ENCODE peak calls at places on chromosomes 12 and 14, in nine cellular contexts. One of them, this sample, is unnamed.
A peak's percentile ranks its signal among the peaks of the same experiment; 100 is the strongest.

GRCh38 chr12:117768860-117769259 is 199.9 kb downstream of the KSR2 start:
- DNase-seq in CD4-positive, alpha-beta T cell: no peak
- DNase-seq in breast epithelium: no peak
- DNase-seq in PC-9: no peak
- DNase-seq in GM23338: no peak
- DNase-seq in AG04450: no peak
- DNase-seq in K562: no peak
- DNase-seq in left lung: no peak
- DNase-seq in cardiac muscle cell: no peak
- DNase-seq in this sample: no peak

GRCh38 chr14:38143651-38144505 is 63.8 kb upstream of the SSTR1 start:
- DNase-seq in CD4-positive, alpha-beta T cell: no peak
- DNase-seq in breast epithelium: no peak
- DNase-seq in PC-9: no peak
- DNase-seq in GM23338: peak; percentile 61
- DNase-seq in AG04450: peak; percentile 51
- DNase-seq in K562: no peak
- DNase-seq in left lung: no peak
- DNase-seq in cardiac muscle cell: no peak
- DNase-seq in this sample: no peak

GRCh38 chr12:49195734-49196133 is 6.9 kb upstream of the TUBA1A start:
- DNase-seq in CD4-positive, alpha-beta T cell: no peak
- DNase-seq in breast epithelium: no peak
- DNase-seq in PC-9: no peak
- DNase-seq in GM23338: no peak
- DNase-seq in AG04450: no peak
- DNase-seq in K562: no peak
- DNase-seq in left lung: no peak
- DNase-seq in cardiac muscle cell: no peak
- DNase-seq in this sample: no peak

GRCh38 chr14:91873476-91874265 is 6.3 kb upstream of the TC2N start:
- DNase-seq in CD4-positive, alpha-beta T cell: peak; percentile 84
- DNase-seq in breast epithelium: no peak
- DNase-seq in PC-9: no peak
- DNase-seq in GM23338: no peak
- DNase-seq in AG04450: no peak
- DNase-seq in K562: no peak
- DNase-seq in left lung: no peak
- DNase-seq in cardiac muscle cell: no peak
- DNase-seq in this sample: no peak

GRCh38 chr12:117060927-117061300 is 38.3 kb downstream of the TESC start:
- DNase-seq in CD4-positive, alpha-beta T cell: no peak
- DNase-seq in breast epithelium: no peak
- DNase-seq in PC-9: no peak
- DNase-seq in GM23338: no peak
- DNase-seq in AG04450: no peak
- DNase-seq in K562: no peak
- DNase-seq in left lung: no peak
- DNase-seq in cardiac muscle cell: no peak
- DNase-seq in this sample: no peak

GRCh38 chr12:85627584-85627983 is 208.6 kb downstream of the RASSF9 start:
- DNase-seq in CD4-positive, alpha-beta T cell: no peak
- DNase-seq in breast epithelium: no peak
- DNase-seq in PC-9: no peak
- DNase-seq in GM23338: no peak
- DNase-seq in AG04450: peak; percentile 33
- DNase-seq in K562: no peak
- DNase-seq in left lung: no peak
- DNase-seq in cardiac muscle cell: no peak
- DNase-seq in this sample: no peak

GRCh38 chr12:89899651-89900050 is 191.0 kb upstream of the ATP2B1 start:
- DNase-seq in CD4-positive, alpha-beta T cell: no peak
- DNase-seq in breast epithelium: no peak
- DNase-seq in PC-9: no peak
- DNase-seq in GM23338: peak; percentile 24
- DNase-seq in AG04450: no peak
- DNase-seq in K562: no peak
- DNase-seq in left lung: no peak
- DNase-seq in cardiac muscle cell: no peak
- DNase-seq in this sample: no peak

GRCh38 chr14:94355191-94355794 is 32.2 kb upstream of the SERPINA6 start:
- DNase-seq in CD4-positive, alpha-beta T cell: peak; percentile 20
- DNase-seq in breast epithelium: peak; percentile 50
- DNase-seq in PC-9: no peak
- DNase-seq in GM23338: peak; percentile 78
- DNase-seq in AG04450: peak; percentile 26
- DNase-seq in K562: no peak
- DNase-seq in left lung: peak; percentile 70
- DNase-seq in cardiac muscle cell: peak; percentile 10
- DNase-seq in this sample: peak; percentile 10

GRCh38 chr12:108629156-108629555 is 4.5 kb downstream of the SELPLG start:
- DNase-seq in CD4-positive, alpha-beta T cell: no peak
- DNase-seq in breast epithelium: no peak
- DNase-seq in PC-9: no peak
- DNase-seq in GM23338: no peak
- DNase-seq in AG04450: no peak
- DNase-seq in K562: peak; percentile 39
- DNase-seq in left lung: no peak
- DNase-seq in cardiac muscle cell: no peak
- DNase-seq in this sample: no peak

GRCh38 chr14:46198676-46199075 is 452.9 kb downstream of the RPL10L start:
- DNase-seq in CD4-positive, alpha-beta T cell: no peak
- DNase-seq in breast epithelium: no peak
- DNase-seq in PC-9: no peak
- DNase-seq in GM23338: no peak
- DNase-seq in AG04450: no peak
- DNase-seq in K562: no peak
- DNase-seq in left lung: no peak
- DNase-seq in cardiac muscle cell: no peak
- DNase-seq in this sample: no peak

GRCh38 chr14:103659631-103660030 is 30.6 kb downstream of the KLC1 start:
- DNase-seq in CD4-positive, alpha-beta T cell: no peak
- DNase-seq in breast epithelium: no peak
- DNase-seq in PC-9: no peak
- DNase-seq in GM23338: no peak
- DNase-seq in AG04450: no peak
- DNase-seq in K562: no peak
- DNase-seq in left lung: no peak
- DNase-seq in cardiac muscle cell: no peak
- DNase-seq in this sample: no peak

GRCh38 chr14:95041477-95042020 is 115.8 kb downstream of the DICER1 start:
- DNase-seq in CD4-positive, alpha-beta T cell: no peak
- DNase-seq in breast epithelium: no peak
- DNase-seq in PC-9: no peak
- DNase-seq in GM23338: no peak
- DNase-seq in AG04450: no peak
- DNase-seq in K562: no peak
- DNase-seq in left lung: no peak
- DNase-seq in cardiac muscle cell: no peak
- DNase-seq in this sample: no peak

GRCh38 chr14:77099425-77100167 is 1.5 kb downstream of the CIPC start:
- DNase-seq in CD4-positive, alpha-beta T cell: no peak
- DNase-seq in breast epithelium: no peak
- DNase-seq in PC-9: no peak
- DNase-seq in GM23338: no peak
- DNase-seq in AG04450: peak; percentile 21
- DNase-seq in K562: no peak
- DNase-seq in left lung: no peak
- DNase-seq in cardiac muscle cell: no peak
- DNase-seq in this sample: no peak

GRCh38 chr12:51076235-51076930 is 7.0 kb downstream of the CSRNP2 start:
- DNase-seq in CD4-positive, alpha-beta T cell: no peak
- DNase-seq in breast epithelium: no peak
- DNase-seq in PC-9: no peak
- DNase-seq in GM23338: no peak
- DNase-seq in AG04450: no peak
- DNase-seq in K562: no peak
- DNase-seq in left lung: no peak
- DNase-seq in cardiac muscle cell: no peak
- DNase-seq in this sample: no peak

GRCh38 chr14:87170179-87170578 is 822.8 kb downstream of the GALC start:
- DNase-seq in CD4-positive, alpha-beta T cell: no peak
- DNase-seq in breast epithelium: no peak
- DNase-seq in PC-9: no peak
- DNase-seq in GM23338: peak; percentile 43
- DNase-seq in AG04450: no peak
- DNase-seq in K562: no peak
- DNase-seq in left lung: no peak
- DNase-seq in cardiac muscle cell: no peak
- DNase-seq in this sample: no peak

GRCh38 chr14:95835331-95835730 is 41.3 kb upstream of the TUNAR start:
- DNase-seq in CD4-positive, alpha-beta T cell: no peak
- DNase-seq in breast epithelium: no peak
- DNase-seq in PC-9: no peak
- DNase-seq in GM23338: no peak
- DNase-seq in AG04450: no peak
- DNase-seq in K562: no peak
- DNase-seq in left lung: no peak
- DNase-seq in cardiac muscle cell: no peak
- DNase-seq in this sample: no peak

GRCh38 chr14:36514278-36515104 is 5.5 kb downstream of the NKX2-1 start:
- DNase-seq in CD4-positive, alpha-beta T cell: no peak
- DNase-seq in breast epithelium: no peak
- DNase-seq in PC-9: no peak
- DNase-seq in GM23338: peak; percentile 46
- DNase-seq in AG04450: no peak
- DNase-seq in K562: no peak
- DNase-seq in left lung: peak; percentile 41
- DNase-seq in cardiac muscle cell: no peak
- DNase-seq in this sample: no peak

GRCh38 chr12:116463366-116463765 is 95.8 kb upstream of the MAP1LC3B2 start:
- DNase-seq in CD4-positive, alpha-beta T cell: no peak
- DNase-seq in breast epithelium: no peak
- DNase-seq in PC-9: no peak
- DNase-seq in GM23338: no peak
- DNase-seq in AG04450: no peak
- DNase-seq in K562: no peak
- DNase-seq in left lung: no peak
- DNase-seq in cardiac muscle cell: no peak
- DNase-seq in this sample: no peak

GRCh38 chr12:47942327-47943230 is 20.8 kb upstream of the TMEM106C start:
- DNase-seq in CD4-positive, alpha-beta T cell: no peak
- DNase-seq in breast epithelium: no peak
- DNase-seq in PC-9: no peak
- DNase-seq in GM23338: peak; percentile 93
- DNase-seq in AG04450: no peak
- DNase-seq in K562: peak; percentile 60
- DNase-seq in left lung: no peak
- DNase-seq in cardiac muscle cell: no peak
- DNase-seq in this sample: no peak

GRCh38 chr14:54025661-54026060 is 69.0 kb upstream of the BMP4 start:
- DNase-seq in CD4-positive, alpha-beta T cell: no peak
- DNase-seq in breast epithelium: no peak
- DNase-seq in PC-9: no peak
- DNase-seq in GM23338: peak; percentile 32
- DNase-seq in AG04450: no peak
- DNase-seq in K562: no peak
- DNase-seq in left lung: no peak
- DNase-seq in cardiac muscle cell: no peak
- DNase-seq in this sample: no peak

GRCh38 chr12:25785164-25785563 is 173.3 kb upstream of the RASSF8 start:
- DNase-seq in CD4-positive, alpha-beta T cell: no peak
- DNase-seq in breast epithelium: no peak
- DNase-seq in PC-9: no peak
- DNase-seq in GM23338: no peak
- DNase-seq in AG04450: no peak
- DNase-seq in K562: no peak
- DNase-seq in left lung: no peak
- DNase-seq in cardiac muscle cell: no peak
- DNase-seq in this sample: no peak

GRCh38 chr12:15546102-15546701 is 223.9 kb downstream of the PTPRO start:
- DNase-seq in CD4-positive, alpha-beta T cell: peak; percentile 54
- DNase-seq in breast epithelium: no peak
- DNase-seq in PC-9: no peak
- DNase-seq in GM23338: no peak
- DNase-seq in AG04450: no peak
- DNase-seq in K562: no peak
- DNase-seq in left lung: no peak
- DNase-seq in cardiac muscle cell: no peak
- DNase-seq in this sample: no peak

GRCh38 chr12:13206560-13206897 is 10.0 kb downstream of the EMP1 start:
- DNase-seq in CD4-positive, alpha-beta T cell: no peak
- DNase-seq in breast epithelium: no peak
- DNase-seq in PC-9: no peak
- DNase-seq in GM23338: no peak
- DNase-seq in AG04450: no peak
- DNase-seq in K562: no peak
- DNase-seq in left lung: no peak
- DNase-seq in cardiac muscle cell: no peak
- DNase-seq in this sample: no peak
- H3K27ac ChIP-seq in CD4-positive, alpha-beta T cell: no peak overlapping the region
- H3K27ac ChIP-seq in breast epithelium: peak overlapping the region; percentile 81
- H3K27ac ChIP-seq in PC-9: peak overlapping the region; percentile 99
- H3K27ac ChIP-seq in GM23338: no peak overlapping the region
- H3K27ac ChIP-seq in AG04450: peak overlapping the region; percentile 100
- H3K27ac ChIP-seq in K562: no peak overlapping the region
- H3K27ac ChIP-seq in left lung: peak overlapping the region; percentile 27
- H3K27ac ChIP-seq in cardiac muscle cell: no peak overlapping the region
- H3K27ac ChIP-seq in this sample: no peak overlapping the region

DNA sequence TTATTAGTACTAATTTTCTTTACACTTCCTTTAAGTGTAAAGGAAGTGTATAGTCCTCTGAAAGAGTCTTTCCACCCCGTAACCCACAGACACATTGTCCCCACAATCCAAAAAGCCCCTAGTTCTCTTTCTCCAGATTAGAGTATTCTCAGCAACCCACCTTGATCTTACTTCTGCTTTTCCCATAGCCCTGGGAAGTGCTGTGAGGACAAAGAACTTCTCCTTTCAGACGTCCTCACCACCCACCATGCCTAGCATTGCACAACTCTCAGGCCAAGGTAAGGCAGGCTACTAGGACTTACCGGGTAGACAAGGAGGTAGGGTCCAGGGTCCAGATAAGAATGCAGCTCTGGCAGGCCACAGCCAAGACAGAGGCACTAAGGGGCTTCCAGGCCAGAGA is 7.4 kb downstream of the AAAS start:
- DNase-seq in CD4-positive, alpha-beta T cell: no peak
- DNase-seq in breast epithelium: no peak
- DNase-seq in PC-9: no peak
- DNase-seq in GM23338: no peak
- DNase-seq in AG04450: no peak
- DNase-seq in K562: no peak
- DNase-seq in left lung: no peak
- DNase-seq in cardiac muscle cell: no peak
- DNase-seq in this sample: no peak
- H3K27ac ChIP-seq in CD4-positive, alpha-beta T cell: no peak overlapping the region
- H3K27ac ChIP-seq in breast epithelium: no peak overlapping the region
- H3K27ac ChIP-seq in PC-9: no peak overlapping the region
- H3K27ac ChIP-seq in GM23338: no peak overlapping the region
- H3K27ac ChIP-seq in AG04450: no peak overlapping the region
- H3K27ac ChIP-seq in K562: no peak overlapping the region
- H3K27ac ChIP-seq in left lung: no peak overlapping the region
- H3K27ac ChIP-seq in cardiac muscle cell: no peak overlapping the region
- H3K27ac ChIP-seq in this sample: no peak overlapping the region

GRCh38 chr14:60093088-60093487 is 1.4 kb downstream of the PCNX4 start:
- DNase-seq in CD4-positive, alpha-beta T cell: no peak
- DNase-seq in breast epithelium: no peak
- DNase-seq in PC-9: no peak
- DNase-seq in GM23338: no peak
- DNase-seq in AG04450: no peak
- DNase-seq in K562: no peak
- DNase-seq in left lung: no peak
- DNase-seq in cardiac muscle cell: no peak
- DNase-seq in this sample: no peak
- H3K27ac ChIP-seq in CD4-positive, alpha-beta T cell: no peak overlapping the region
- H3K27ac ChIP-seq in breast epithelium: peak overlapping the region; percentile 100
- H3K27ac ChIP-seq in PC-9: peak overlapping the region; percentile 94
- H3K27ac ChIP-seq in GM23338: no peak overlapping the region
- H3K27ac ChIP-seq in AG04450: peak overlapping the region; percentile 98
- H3K27ac ChIP-seq in K562: peak overlapping the region; percentile 99
- H3K27ac ChIP-seq in left lung: peak overlapping the region; percentile 99
- H3K27ac ChIP-seq in cardiac muscle cell: peak overlapping the region; percentile 98
- H3K27ac ChIP-seq in this sample: no peak overlapping the region

GRCh38 chr12:64678835-64679234 is 68.5 kb downstream of the RASSF3 start:
- DNase-seq in CD4-positive, alpha-beta T cell: no peak
- DNase-seq in breast epithelium: no peak
- DNase-seq in PC-9: no peak
- DNase-seq in GM23338: no peak
- DNase-seq in AG04450: no peak
- DNase-seq in K562: no peak
- DNase-seq in left lung: no peak
- DNase-seq in cardiac muscle cell: no peak
- DNase-seq in this sample: no peak
- H3K27ac ChIP-seq in CD4-positive, alpha-beta T cell: peak overlapping the region; percentile 91
- H3K27ac ChIP-seq in breast epithelium: peak overlapping the region; percentile 79
- H3K27ac ChIP-seq in PC-9: peak overlapping the region; percentile 91
- H3K27ac ChIP-seq in GM23338: no peak overlapping the region
- H3K27ac ChIP-seq in AG04450: no peak overlapping the region
- H3K27ac ChIP-seq in K562: peak overlapping the region; percentile 51
- H3K27ac ChIP-seq in left lung: peak overlapping the region; percentile 78
- H3K27ac ChIP-seq in cardiac muscle cell: no peak overlapping the region
- H3K27ac ChIP-seq in this sample: no peak overlapping the region